ENCODE peak calls at places on chromosome 19, in five cellular contexts. Y is CD8-positive, alpha-beta T cell; M is neural crest cell; V is fibroblast of lung; O is WTC11. G is an unnamed sample.

GRCh38 chr19:18157465-18158063 is 4.6 kb downstream of the PIK3R2 start:
- DNase-seq in M (peak), V (no peak), Y (no peak), O (peak), G (no peak)

GRCh38 chr19:38149597-38149996 is 74.4 kb downstream of the DPF1 start:
- DNase-seq in Y (no peak), V (no peak), M (no peak), O (no peak), G (no peak)

GRCh38 chr19:45191324-45191845 is 12.8 kb downstream of the BLOC1S3 start:
- DNase-seq in V (no peak), M (no peak), Y (no peak), O (no peak), G (no peak)

GRCh38 chr19:10602330-10603083 is 15.4 kb upstream of the AP1M2 start:
- DNase-seq in Y (peak), M (peak), V (peak), O (peak), G (peak)

GRCh38 chr19:51490676-51491075 is 10.9 kb downstream of the SIGLEC12 start:
- DNase-seq in V (no peak), O (peak), M (no peak), Y (no peak), G (no peak)

GRCh38 chr19:37778613-37779138 is 710 bp downstream of the ZNF573 start:
- DNase-seq in M (no peak), O (no peak), Y (no peak), V (peak), G (no peak)

GRCh38 chr19:49132974-49133609 is 13.7 kb downstream of the PPFIA3 start:
- DNase-seq in O (peak), Y (no peak), M (no peak), V (no peak), G (no peak)

GRCh38 chr19:17473041-17473440 is 2.7 kb downstream of the SLC27A1 start:
- DNase-seq in M (no peak), V (peak), Y (no peak), O (no peak), G (no peak)

GRCh38 chr19:42132030-42132628 is at the start of gene POU2F2:
- DNase-seq in Y (peak), O (peak), V (no peak), M (no peak), G (peak)

GRCh38 chr19:23887642-23888041 is 27.0 kb upstream of the ZNF726 start:
- DNase-seq in O (no peak), Y (no peak), V (no peak), M (no peak), G (no peak)

GRCh38 chr19:13790354-13790753 is 4.9 kb upstream of the ZSWIM4 start:
- DNase-seq in M (no peak), V (no peak), Y (peak), O (no peak), G (peak)

GRCh38 chr19:34265221-34265650 is 10.9 kb downstream of the GARRE1 start:
- DNase-seq in O (no peak), V (no peak), Y (no peak), M (no peak), G (no peak)

GRCh38 chr19:39434123-39435076 is 1.3 kb downstream of the RPS16 start:
- DNase-seq in V (no peak), Y (no peak), O (no peak), M (no peak), G (no peak)

DNA sequence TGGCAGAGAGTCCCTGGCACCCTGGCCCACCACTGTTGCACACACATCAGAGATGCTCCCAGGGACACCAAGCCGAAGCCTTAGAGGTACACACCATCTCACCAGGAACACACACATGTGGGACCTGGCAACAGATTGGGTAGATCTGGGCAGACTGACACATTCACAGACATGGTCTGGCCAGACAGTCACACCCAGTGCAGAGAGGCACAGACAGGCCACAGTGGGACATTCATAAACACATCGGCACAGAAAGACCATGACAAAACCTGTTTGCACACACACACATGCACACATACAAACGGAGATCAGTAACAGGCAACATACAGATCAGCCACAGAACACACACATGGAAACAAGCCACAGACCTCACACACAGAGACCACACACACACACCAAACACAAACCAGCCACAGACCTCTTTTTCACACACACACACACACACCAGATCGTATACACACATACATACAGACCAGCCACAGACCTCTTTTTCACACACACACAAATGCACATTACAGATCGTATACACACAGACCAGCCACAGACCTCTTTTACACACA is 6.3 kb upstream of the JUNB start:
- DNase-seq in V (no peak), O (no peak), M (no peak), Y (peak), G (peak)
- TF ChIP-seq CTCF in V (no peak), O (no peak), M (no peak), Y (no peak), G (no peak)

GRCh38 chr19:53659292-53659691 is 27.5 kb downstream of the DPRX start:
- DNase-seq in Y (no peak), V (no peak), M (peak), O (peak), G (no peak)
- TF ChIP-seq CTCF in Y (no peak), V (no peak), M (peak), O (peak), G (no peak)

GRCh38 chr19:47391510-47392223 is 27.7 kb downstream of the MEIS3 start:
- DNase-seq in M (peak), Y (peak), V (peak), O (peak), G (peak)
- TF ChIP-seq CTCF in M (peak), Y (peak), V (peak), O (peak), G (peak)

GRCh38 chr19:57321164-57321563 is 892 bp downstream of the ZNF543 start:
- DNase-seq in O (no peak), V (no peak), M (no peak), Y (no peak), G (no peak)

GRCh38 chr19:57319869-57320179 is 448 bp upstream of the ZNF543 start:
- DNase-seq in O (no peak), Y (no peak), V (no peak), M (no peak), G (no peak)

GRCh38 chr19:57317503-57317902 is 2.8 kb upstream of the ZNF543 start:
- DNase-seq in V (no peak), M (no peak), Y (no peak), O (peak), G (no peak)

GRCh38 chr19:57321746-57322145 is 1.5 kb downstream of the ZNF543 start:
- DNase-seq in V (no peak), O (no peak), M (no peak), Y (no peak), G (no peak)

GRCh38 chr19:57320180-57321084 is at the start of gene ZNF543:
- DNase-seq in Y (peak), V (peak), M (peak), O (peak), G (peak)
- TF ChIP-seq CTCF in Y (no peak), V (no peak), M (no peak), O (no peak), G (no peak)

GRCh38 chr19:43503501-43504425 is 783 bp downstream of the PHLDB3 start:
- DNase-seq in Y (peak), M (peak), V (peak), O (peak), G (peak)
- TF ChIP-seq CTCF in Y (no peak), M (no peak), V (no peak), O (peak), G (no peak)

DNA sequence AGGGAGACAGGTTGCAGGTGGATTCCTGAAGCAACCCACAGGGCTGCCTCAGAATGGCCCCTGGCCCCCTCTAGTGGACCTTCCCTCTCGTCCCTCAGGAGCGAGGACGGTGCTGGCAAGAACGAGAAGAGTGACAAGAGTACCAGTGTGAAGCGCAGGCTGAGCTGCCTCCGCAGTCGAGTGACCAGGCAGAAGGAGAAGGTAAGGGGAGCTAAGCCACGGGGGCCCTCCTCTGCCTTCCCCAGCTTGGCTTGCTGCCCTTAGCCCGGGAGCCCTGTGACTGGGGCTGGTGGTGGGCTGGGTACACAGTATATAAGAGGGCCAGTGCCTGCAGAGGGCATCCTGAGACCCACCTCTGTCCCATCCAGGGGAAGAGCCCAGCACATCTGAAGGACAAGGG is 34.0 kb downstream of the ARHGEF18 start:
- DNase-seq in O (peak), Y (no peak), V (no peak), M (no peak), G (no peak)
- TF ChIP-seq CTCF in O (no peak), Y (no peak), V (no peak), M (no peak), G (no peak)

G was measured in natural killer cell.